ENCODE peak calls at places on chromosomes 16 and 17, in six cellular contexts. One of them, this sample, is unnamed.

GRCh38 chr16:15404792-15405191 is 9.2 kb downstream of the MPV17L start:
- DNase-seq in NCI-H1105: no peak
- DNase-seq in CD4-positive, CD25-positive, alpha-beta regulatory T cell: no peak
- DNase-seq in hippocampal formation: no peak
- DNase-seq in activated T-cell treated with anti-CD3 and anti-CD28 coated beads for 24 hours: no peak
- DNase-seq in left ventricle myocardium inferior: no peak
- DNase-seq in this sample: no peak

GRCh38 chr17:44002141-44002848 is 2.1 kb upstream of the NAGS start:
- DNase-seq in activated T-cell treated with anti-CD3 and anti-CD28 coated beads for 24 hours: no peak
- DNase-seq in CD4-positive, CD25-positive, alpha-beta regulatory T cell: no peak
- DNase-seq in hippocampal formation: no peak
- DNase-seq in left ventricle myocardium inferior: no peak
- DNase-seq in NCI-H1105: no peak
- DNase-seq in this sample: no peak

GRCh38 chr17:80109066-80109618 is 7.8 kb downstream of the GAA start:
- DNase-seq in activated T-cell treated with anti-CD3 and anti-CD28 coated beads for 24 hours: no peak
- DNase-seq in left ventricle myocardium inferior: no peak
- DNase-seq in NCI-H1105: no peak
- DNase-seq in hippocampal formation: no peak
- DNase-seq in CD4-positive, CD25-positive, alpha-beta regulatory T cell: no peak
- DNase-seq in this sample: no peak

GRCh38 chr17:76981545-76982295 is 113.5 kb downstream of the MGAT5B start:
- DNase-seq in hippocampal formation: no peak
- DNase-seq in CD4-positive, CD25-positive, alpha-beta regulatory T cell: no peak
- DNase-seq in left ventricle myocardium inferior: no peak
- DNase-seq in activated T-cell treated with anti-CD3 and anti-CD28 coated beads for 24 hours: no peak
- DNase-seq in NCI-H1105: no peak
- DNase-seq in this sample: no peak

GRCh38 chr17:45016823-45017222 is 34.6 kb downstream of the DCAKD start:
- DNase-seq in left ventricle myocardium inferior: no peak
- DNase-seq in hippocampal formation: no peak
- DNase-seq in NCI-H1105: no peak
- DNase-seq in CD4-positive, CD25-positive, alpha-beta regulatory T cell: no peak
- DNase-seq in activated T-cell treated with anti-CD3 and anti-CD28 coated beads for 24 hours: no peak
- DNase-seq in this sample: no peak

GRCh38 chr17:81328489-81328888 is 33.4 kb upstream of the SLC38A10 start:
- DNase-seq in activated T-cell treated with anti-CD3 and anti-CD28 coated beads for 24 hours: no peak
- DNase-seq in left ventricle myocardium inferior: no peak
- DNase-seq in hippocampal formation: no peak
- DNase-seq in NCI-H1105: no peak
- DNase-seq in CD4-positive, CD25-positive, alpha-beta regulatory T cell: no peak
- DNase-seq in this sample: no peak

GRCh38 chr16:74635303-74635702 is 28.4 kb upstream of the GLG1 start:
- DNase-seq in CD4-positive, CD25-positive, alpha-beta regulatory T cell: no peak
- DNase-seq in left ventricle myocardium inferior: no peak
- DNase-seq in hippocampal formation: no peak
- DNase-seq in NCI-H1105: no peak
- DNase-seq in activated T-cell treated with anti-CD3 and anti-CD28 coated beads for 24 hours: no peak
- DNase-seq in this sample: no peak

GRCh38 chr16:23119570-23119969 is 29.7 kb downstream of the USP31 start:
- DNase-seq in activated T-cell treated with anti-CD3 and anti-CD28 coated beads for 24 hours: no peak
- DNase-seq in left ventricle myocardium inferior: no peak
- DNase-seq in CD4-positive, CD25-positive, alpha-beta regulatory T cell: no peak
- DNase-seq in hippocampal formation: no peak
- DNase-seq in NCI-H1105: no peak
- DNase-seq in this sample: no peak

GRCh38 chr17:67452681-67453554 is 75.8 kb downstream of the PITPNC1 start:
- DNase-seq in NCI-H1105: no peak
- DNase-seq in activated T-cell treated with anti-CD3 and anti-CD28 coated beads for 24 hours: no peak
- DNase-seq in CD4-positive, CD25-positive, alpha-beta regulatory T cell: peak
- DNase-seq in hippocampal formation: no peak
- DNase-seq in left ventricle myocardium inferior: no peak
- DNase-seq in this sample: no peak

GRCh38 chr16:63361032-63361624 is 1324.9 kb upstream of the CDH8 start:
- DNase-seq in left ventricle myocardium inferior: no peak
- DNase-seq in activated T-cell treated with anti-CD3 and anti-CD28 coated beads for 24 hours: no peak
- DNase-seq in hippocampal formation: peak
- DNase-seq in CD4-positive, CD25-positive, alpha-beta regulatory T cell: no peak
- DNase-seq in NCI-H1105: no peak
- DNase-seq in this sample: peak

GRCh38 chr16:27377666-27378485 is 24.1 kb upstream of the IL21R start:
- DNase-seq in NCI-H1105: no peak
- DNase-seq in hippocampal formation: no peak
- DNase-seq in CD4-positive, CD25-positive, alpha-beta regulatory T cell: peak
- DNase-seq in left ventricle myocardium inferior: no peak
- DNase-seq in activated T-cell treated with anti-CD3 and anti-CD28 coated beads for 24 hours: no peak
- DNase-seq in this sample: no peak

GRCh38 chr16:88909431-88910210 is 43.2 kb upstream of the PABPN1L start:
- DNase-seq in CD4-positive, CD25-positive, alpha-beta regulatory T cell: no peak
- DNase-seq in NCI-H1105: no peak
- DNase-seq in activated T-cell treated with anti-CD3 and anti-CD28 coated beads for 24 hours: no peak
- DNase-seq in hippocampal formation: no peak
- DNase-seq in left ventricle myocardium inferior: no peak
- DNase-seq in this sample: no peak

GRCh38 chr17:8366231-8366630 is 10.3 kb downstream of the KRABD2 start:
- DNase-seq in NCI-H1105: no peak
- DNase-seq in activated T-cell treated with anti-CD3 and anti-CD28 coated beads for 24 hours: no peak
- DNase-seq in CD4-positive, CD25-positive, alpha-beta regulatory T cell: no peak
- DNase-seq in hippocampal formation: no peak
- DNase-seq in left ventricle myocardium inferior: no peak
- DNase-seq in this sample: no peak

GRCh38 chr17:68462381-68463210 is 5.3 kb upstream of the WIPI1 start:
- DNase-seq in hippocampal formation: peak
- DNase-seq in left ventricle myocardium inferior: peak
- DNase-seq in NCI-H1105: peak
- DNase-seq in CD4-positive, CD25-positive, alpha-beta regulatory T cell: peak
- DNase-seq in activated T-cell treated with anti-CD3 and anti-CD28 coated beads for 24 hours: peak
- DNase-seq in this sample: peak

GRCh38 chr17:75047398-75048098 is 523 bp downstream of the KCTD2 start:
- DNase-seq in CD4-positive, CD25-positive, alpha-beta regulatory T cell: no peak
- DNase-seq in activated T-cell treated with anti-CD3 and anti-CD28 coated beads for 24 hours: no peak
- DNase-seq in hippocampal formation: no peak
- DNase-seq in NCI-H1105: no peak
- DNase-seq in left ventricle myocardium inferior: peak
- DNase-seq in this sample: peak

GRCh38 chr16:85651822-85652430 is 36.8 kb downstream of the GINS2 start:
- DNase-seq in activated T-cell treated with anti-CD3 and anti-CD28 coated beads for 24 hours: no peak
- DNase-seq in CD4-positive, CD25-positive, alpha-beta regulatory T cell: no peak
- DNase-seq in left ventricle myocardium inferior: no peak
- DNase-seq in NCI-H1105: no peak
- DNase-seq in hippocampal formation: no peak
- DNase-seq in this sample: no peak

GRCh38 chr17:33637534-33637933 is 344.4 kb upstream of the ASIC2 start:
- DNase-seq in NCI-H1105: no peak
- DNase-seq in CD4-positive, CD25-positive, alpha-beta regulatory T cell: peak
- DNase-seq in activated T-cell treated with anti-CD3 and anti-CD28 coated beads for 24 hours: no peak
- DNase-seq in left ventricle myocardium inferior: no peak
- DNase-seq in hippocampal formation: no peak
- DNase-seq in this sample: no peak

GRCh38 chr16:52022177-52022576 is 524.8 kb downstream of the TOX3 start:
- DNase-seq in left ventricle myocardium inferior: no peak
- DNase-seq in activated T-cell treated with anti-CD3 and anti-CD28 coated beads for 24 hours: no peak
- DNase-seq in CD4-positive, CD25-positive, alpha-beta regulatory T cell: no peak
- DNase-seq in hippocampal formation: no peak
- DNase-seq in NCI-H1105: no peak
- DNase-seq in this sample: no peak

GRCh38 chr16:86884256-86884655 is 305.9 kb downstream of the FOXL1 start:
- DNase-seq in CD4-positive, CD25-positive, alpha-beta regulatory T cell: no peak
- DNase-seq in hippocampal formation: no peak
- DNase-seq in NCI-H1105: no peak
- DNase-seq in activated T-cell treated with anti-CD3 and anti-CD28 coated beads for 24 hours: no peak
- DNase-seq in left ventricle myocardium inferior: no peak
- DNase-seq in this sample: no peak

GRCh38 chr17:266219-266618 is 84.8 kb upstream of the DOC2B start:
- DNase-seq in left ventricle myocardium inferior: no peak
- DNase-seq in activated T-cell treated with anti-CD3 and anti-CD28 coated beads for 24 hours: no peak
- DNase-seq in CD4-positive, CD25-positive, alpha-beta regulatory T cell: no peak
- DNase-seq in NCI-H1105: no peak
- DNase-seq in hippocampal formation: no peak
- DNase-seq in this sample: no peak

GRCh38 chr16:46866286-46866685 is 17.9 kb upstream of the GPT2 start:
- DNase-seq in hippocampal formation: no peak
- DNase-seq in CD4-positive, CD25-positive, alpha-beta regulatory T cell: no peak
- DNase-seq in left ventricle myocardium inferior: no peak
- DNase-seq in activated T-cell treated with anti-CD3 and anti-CD28 coated beads for 24 hours: no peak
- DNase-seq in NCI-H1105: no peak
- DNase-seq in this sample: no peak

GRCh38 chr17:4358154-4358553 is 8.3 kb downstream of the UBE2G1 start:
- DNase-seq in CD4-positive, CD25-positive, alpha-beta regulatory T cell: no peak
- DNase-seq in activated T-cell treated with anti-CD3 and anti-CD28 coated beads for 24 hours: no peak
- DNase-seq in hippocampal formation: no peak
- DNase-seq in left ventricle myocardium inferior: no peak
- DNase-seq in NCI-H1105: no peak
- DNase-seq in this sample: no peak